ENCODE peak calls at places on chromosomes 6 and 20, in nine cellular contexts. S, D, W, I, R, N, G, X and H are unnamed samples.
A peak's percentile ranks its signal among the peaks of the same experiment; 100 is the strongest.

GRCh38 chr6:128807577-128807976 is 75.4 kb upstream of the LAMA2 start:
- DNase-seq in G (no peak), I (no peak), N (no peak), R (peak; percentile 21), D (no peak), W (no peak), X (peak; percentile 16), S (no peak), H (no peak)

GRCh38 chr6:109397020-109397419 is 14.8 kb upstream of the CD164 start:
- DNase-seq in N (no peak), D (no peak), R (peak; percentile 11), S (no peak), W (no peak), X (no peak), G (no peak), I (no peak), H (no peak)

GRCh38 chr20:59571591-59572314 is 32.6 kb upstream of the PHACTR3 start:
- DNase-seq in R (peak; percentile 41), I (peak; percentile 91), D (peak; percentile 50), X (peak; percentile 51), N (peak; percentile 80), S (peak; percentile 65), W (peak; percentile 59), G (peak; percentile 55), H (peak; percentile 80)

GRCh38 chr20:19628570-19629134 is 129.4 kb upstream of the RIN2 start:
- DNase-seq in N (no peak), R (peak; percentile 80), X (peak; percentile 84), G (peak; percentile 65), D (peak; percentile 57), I (peak; percentile 62), S (no peak), W (peak; percentile 62), H (no peak)

GRCh38 chr20:15162061-15162740 is 824.8 kb upstream of the FLRT3 start:
- DNase-seq in X (no peak), D (no peak), S (no peak), G (no peak), N (no peak), I (no peak), W (no peak), R (no peak), H (no peak)

GRCh38 chr6:41439524-41440418 is 104.4 kb downstream of the NCR2 start:
- DNase-seq in I (no peak), S (no peak), R (no peak), W (no peak), D (no peak), X (no peak), G (no peak), N (no peak), H (no peak)

GRCh38 chr6:138377844-138378243 is at the start of gene SMIM28:
- DNase-seq in G (no peak), N (no peak), I (no peak), X (no peak), S (no peak), R (no peak), D (no peak), W (no peak), H (no peak)

GRCh38 chr6:23511797-23512196 is 614.2 kb upstream of the NRSN1 start:
- DNase-seq in G (no peak), I (no peak), X (no peak), S (no peak), W (no peak), D (no peak), N (no peak), R (no peak), H (no peak)

GRCh38 chr6:42140756-42141602 is 1.4 kb downstream of the C6orf132 start:
- DNase-seq in X (no peak), G (peak; percentile 28), W (no peak), R (no peak), N (no peak), I (peak; percentile 84), D (peak; percentile 41), S (peak; percentile 84), H (no peak)

GRCh38 chr20:48626226-48626937 is 201.4 kb downstream of the PREX1 start:
- DNase-seq in W (no peak), I (no peak), G (no peak), N (no peak), S (no peak), R (no peak), X (no peak), D (no peak), H (peak; percentile 42)

GRCh38 chr6:40791004-40791403 is 203.8 kb upstream of the LRFN2 start:
- DNase-seq in D (no peak), X (no peak), W (no peak), I (no peak), G (no peak), N (no peak), R (peak; percentile 14), S (no peak), H (no peak)

GRCh38 chr6:155313602-155314091 is 637 bp downstream of the TFB1M start:
- DNase-seq in D (no peak), S (no peak), X (peak; percentile 65), G (no peak), R (peak; percentile 20), W (no peak), I (no peak), N (no peak), H (no peak)

GRCh38 chr6:142592876-142593275 is 291.1 kb downstream of the ADGRG6 start:
- DNase-seq in W (no peak), X (no peak), D (no peak), N (no peak), I (no peak), R (no peak), G (no peak), S (no peak), H (no peak)

GRCh38 chr20:45051497-45052060 is 49.3 kb downstream of the KCNS1 start:
- DNase-seq in G (no peak), I (no peak), S (no peak), R (no peak), N (no peak), W (no peak), X (no peak), D (no peak), H (no peak)

DNA sequence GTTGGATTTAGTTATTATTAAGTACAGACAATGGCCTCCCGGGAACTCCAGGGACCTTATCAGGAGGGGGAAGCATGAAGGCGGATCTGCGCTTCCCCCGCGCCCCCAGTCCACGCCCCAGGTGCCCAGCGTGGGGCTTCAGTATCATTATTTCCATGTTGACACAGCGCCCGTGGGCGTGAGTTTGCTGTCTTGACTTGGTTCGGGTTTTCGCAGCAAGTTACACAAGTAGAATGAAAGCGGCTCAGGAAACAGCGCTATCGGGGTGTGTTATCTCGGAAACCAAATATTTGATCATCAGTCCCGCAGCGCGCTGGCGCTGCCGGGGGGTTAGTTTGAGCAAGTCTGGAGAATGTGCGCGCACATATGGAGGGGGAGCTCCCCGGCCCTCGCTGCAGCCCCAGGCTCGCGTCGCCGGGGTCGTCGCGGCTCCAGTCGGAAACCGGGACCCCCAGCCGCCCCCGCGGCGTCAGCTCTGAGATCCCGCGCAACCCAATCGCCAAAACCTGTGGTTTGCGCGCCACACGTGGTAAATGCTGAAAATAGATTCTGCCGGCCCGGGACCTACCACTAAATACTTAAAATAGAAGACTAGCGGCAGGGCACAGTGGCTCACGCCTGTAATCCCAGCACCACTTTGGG is 2.2 kb downstream of the BMP7 start:
- DNase-seq in X (peak; percentile 69), N (no peak), W (no peak), D (no peak), S (no peak), G (peak; percentile 73), R (no peak), I (no peak), H (no peak)
- H3K4me3 ChIP-seq in X (no peak overlapping the region), N (peak overlapping the region; percentile 47), W (no peak overlapping the region), D (peak overlapping the region; percentile 31), S (peak overlapping the region; percentile 66), G (peak overlapping the region; percentile 50), R (peak overlapping the region; percentile 47), I (no peak overlapping the region), H (no peak overlapping the region)

GRCh38 chr20:5559937-5560336 is 190.3 kb upstream of the SHLD1 start:
- DNase-seq in X (no peak), N (no peak), I (no peak), R (no peak), S (no peak), G (no peak), D (no peak), W (no peak), H (no peak)
- TF ChIP-seq EP300 in X (no peak), N (no peak), I (no peak), R (no peak), S (no peak), G (no peak), D (no peak), W (no peak), H (no peak)

GRCh38 chr6:27834879-27835549 is 77.2 kb downstream of the OR2B2 start:
- DNase-seq in X (no peak), I (no peak), S (no peak), W (no peak), D (no peak), N (no peak), G (no peak), R (no peak), H (no peak)
- H3K4me3 ChIP-seq in X (no peak overlapping the region), I (no peak overlapping the region), S (no peak overlapping the region), W (no peak overlapping the region), D (no peak overlapping the region), N (no peak overlapping the region), G (no peak overlapping the region), R (no peak overlapping the region), H (no peak overlapping the region)

DNA sequence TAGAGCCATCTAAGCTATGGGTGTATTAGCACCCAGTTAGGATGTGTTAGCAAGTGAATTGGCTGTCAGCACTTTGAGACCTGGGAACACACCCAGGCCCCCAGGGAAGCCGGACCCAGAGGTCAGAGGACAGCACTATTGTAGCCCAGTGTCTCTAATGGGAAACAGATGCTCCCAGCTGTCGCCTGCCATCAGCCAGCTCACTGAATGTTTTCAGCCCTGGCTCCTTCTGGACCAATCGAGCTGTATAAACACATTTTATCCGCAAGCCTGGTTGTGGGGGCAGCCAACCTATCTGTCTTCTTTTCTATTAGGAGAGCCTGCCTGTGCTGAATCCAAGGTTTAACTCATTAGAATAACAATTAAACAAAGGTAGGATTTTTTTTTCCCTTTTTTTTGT is 10.8 kb upstream of the TASP1 start:
- DNase-seq in I (peak; percentile 79), R (no peak), X (no peak), G (no peak), N (peak; percentile 76), S (peak; percentile 64), D (peak; percentile 31), W (peak; percentile 17), H (peak; percentile 45)
- TF ChIP-seq EP300 in I (peak; percentile 70), R (no peak), X (no peak), G (no peak), N (no peak), S (no peak), D (no peak), W (no peak), H (no peak)